ENCODE peak calls at places on chromosome 3, in seven cellular contexts. K, B, O, A, T, N and E are unnamed samples.

GRCh38 chr3:128547368-128547987 is 54.5 kb upstream of the GATA2 start:
- DNase-seq in K (no peak), B (no peak), O (no peak), A (no peak), T (no peak), N (no peak), E (no peak)

GRCh38 chr3:66107855-66108254 is 69.1 kb upstream of the MAGI1 start:
- DNase-seq in K (no peak), B (no peak), O (no peak), A (no peak), T (no peak), N (no peak), E (no peak)

GRCh38 chr3:195699860-195700259 is 20.9 kb upstream of the MUC20 start:
- DNase-seq in K (no peak), B (no peak), O (no peak), A (no peak), T (no peak), N (no peak), E (no peak)

GRCh38 chr3:14925729-14926591 is 21.4 kb upstream of the NR2C2 start:
- DNase-seq in K (no peak), B (no peak), O (peak), A (no peak), T (no peak), N (peak), E (no peak)

GRCh38 chr3:12773724-12774105 is 14.7 kb upstream of the TMEM40 start:
- DNase-seq in K (no peak), B (no peak), O (no peak), A (no peak), T (no peak), N (no peak), E (no peak)

GRCh38 chr3:182139627-182140357 is 428.1 kb downstream of the SOX2 start:
- DNase-seq in K (no peak), B (no peak), O (no peak), A (no peak), T (no peak), N (no peak), E (no peak)

GRCh38 chr3:53658613-53659193 is 164.3 kb downstream of the CACNA1D start:
- DNase-seq in K (no peak), B (no peak), O (peak), A (no peak), T (no peak), N (no peak), E (no peak)

GRCh38 chr3:55668359-55668758 is 181.3 kb upstream of the WNT5A start:
- DNase-seq in K (no peak), B (no peak), O (no peak), A (no peak), T (no peak), N (no peak), E (no peak)

GRCh38 chr3:42442640-42443039 is 32.2 kb upstream of the LYZL4 start:
- DNase-seq in K (no peak), B (no peak), O (no peak), A (no peak), T (no peak), N (no peak), E (no peak)

GRCh38 chr3:165133188-165133899 is 55.0 kb upstream of the SI start:
- DNase-seq in K (no peak), B (no peak), O (no peak), A (no peak), T (no peak), N (no peak), E (no peak)

GRCh38 chr3:24299801-24300626 is 194.6 kb downstream of the THRB start:
- DNase-seq in K (no peak), B (no peak), O (no peak), A (no peak), T (no peak), N (no peak), E (no peak)

GRCh38 chr3:141371882-141372281 is 3.6 kb downstream of the ZBTB38 start:
- DNase-seq in K (no peak), B (no peak), O (no peak), A (no peak), T (no peak), N (no peak), E (no peak)
- TF ChIP-seq POLR2A in K (no peak), B (no peak), O (no peak), A (no peak), T (no peak), N (no peak), E (no peak)

DNA sequence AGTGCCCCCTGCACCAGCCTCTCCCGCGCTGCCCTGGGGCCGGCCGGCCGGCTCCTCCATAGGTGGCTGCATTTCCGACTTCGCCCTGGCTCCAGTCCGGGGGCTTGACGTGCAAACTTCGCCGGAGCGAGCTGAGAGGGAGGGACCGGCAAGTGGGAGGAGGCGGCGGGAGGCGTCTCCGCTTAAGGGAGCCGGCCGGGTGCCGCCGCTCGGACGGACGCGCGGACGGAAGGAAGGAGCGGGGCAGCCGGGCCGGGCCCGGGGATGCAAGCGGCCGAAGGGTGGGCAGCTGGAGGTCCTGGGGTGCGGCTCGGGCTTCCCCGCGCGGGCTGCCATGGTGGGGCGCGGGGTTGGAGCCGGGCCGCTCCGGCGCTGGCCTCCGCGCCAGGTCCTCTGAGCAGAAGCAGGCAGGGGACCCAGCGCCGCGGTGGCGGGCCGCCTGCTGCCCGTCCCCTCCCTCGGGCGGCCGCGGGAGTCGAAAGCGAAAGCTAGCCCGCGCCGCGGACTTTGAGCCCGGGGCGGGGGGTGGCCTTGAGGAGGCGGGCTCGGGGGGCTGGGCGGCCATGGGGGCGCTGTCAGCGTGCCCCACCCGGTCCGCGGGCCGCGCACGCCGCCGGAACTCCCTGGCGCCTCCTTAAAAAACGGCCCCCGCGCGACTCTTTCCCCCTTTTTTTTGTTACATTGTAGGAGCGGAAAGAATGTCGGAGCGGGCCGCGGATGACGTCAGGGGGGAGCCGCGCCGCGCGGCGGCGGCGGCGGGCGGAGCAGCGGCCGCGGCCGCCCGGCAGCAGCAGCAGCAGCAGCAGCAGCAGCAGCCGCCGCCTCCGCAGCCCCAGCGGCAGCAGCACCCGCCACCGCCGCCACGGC is at the start of gene SCAANT1:
- DNase-seq in K (peak), B (peak), O (peak), A (peak), T (peak), N (peak), E (peak)
- TF ChIP-seq POLR2AphosphoS5 in K (peak), B (peak), O (peak), A (peak), T (peak), N (peak), E (peak)

GRCh38 chr3:155079795-155080546 is at the start of gene MME:
- DNase-seq in K (peak), B (no peak), O (peak), A (peak), T (no peak), N (peak), E (no peak)
- TF ChIP-seq POLR2A in K (no peak), B (no peak), O (no peak), A (no peak), T (no peak), N (no peak), E (no peak)

GRCh38 chr3:134364936-134365765 is 9.1 kb downstream of the AMOTL2 start:
- DNase-seq in K (peak), B (no peak), O (no peak), A (no peak), T (peak), N (peak), E (no peak)

GRCh38 chr3:134363381-134363755 is 10.9 kb downstream of the AMOTL2 start:
- DNase-seq in K (peak), B (no peak), O (no peak), A (no peak), T (peak), N (peak), E (no peak)

GRCh38 chr3:134362670-134363380 is 11.4 kb downstream of the AMOTL2 start:
- DNase-seq in K (peak), B (no peak), O (no peak), A (no peak), T (peak), N (peak), E (no peak)

GRCh38 chr3:134365766-134366065 is 8.5 kb downstream of the AMOTL2 start:
- DNase-seq in K (peak), B (no peak), O (no peak), A (no peak), T (no peak), N (peak), E (no peak)

GRCh38 chr3:134364061-134364935 is 9.9 kb downstream of the AMOTL2 start:
- DNase-seq in K (peak), B (no peak), O (peak), A (peak), T (peak), N (peak), E (no peak)
- TF ChIP-seq POLR2AphosphoS5 in K (peak), B (no peak), O (no peak), A (peak), T (peak), N (peak), E (no peak)

DNA sequence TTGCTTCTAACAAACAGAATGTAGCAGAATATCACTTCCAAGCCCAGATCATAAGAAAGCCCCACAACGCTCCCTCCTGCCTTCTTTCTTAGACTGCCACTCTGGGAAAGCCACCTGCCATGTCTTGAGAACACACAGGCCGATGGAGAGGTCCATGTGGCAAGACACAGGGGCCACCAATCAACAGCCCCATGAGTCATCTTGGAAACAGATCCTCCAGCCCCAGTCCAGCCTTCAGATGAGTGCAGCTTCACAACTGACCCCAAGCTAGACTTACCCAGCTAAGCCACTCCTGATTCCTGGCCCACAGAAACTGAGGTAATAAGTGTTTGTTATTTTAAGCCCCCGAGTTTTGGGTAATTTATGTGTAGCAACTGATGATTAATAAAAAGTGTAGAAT is 39.7 kb downstream of the PTH1R start:
- DNase-seq in K (peak), B (no peak), O (no peak), A (no peak), T (peak), N (peak), E (no peak)
- TF ChIP-seq POLR2A in K (no peak), B (peak), O (no peak), A (no peak), T (no peak), N (no peak), E (no peak)

GRCh38 chr3:186754006-186754405 is 29.4 kb upstream of the EIF4A2 start:
- DNase-seq in K (no peak), B (no peak), O (no peak), A (no peak), T (no peak), N (no peak), E (no peak)
- TF ChIP-seq POLR2AphosphoS5 in K (no peak), B (no peak), O (no peak), A (no peak), T (no peak), N (no peak), E (no peak)

DNA sequence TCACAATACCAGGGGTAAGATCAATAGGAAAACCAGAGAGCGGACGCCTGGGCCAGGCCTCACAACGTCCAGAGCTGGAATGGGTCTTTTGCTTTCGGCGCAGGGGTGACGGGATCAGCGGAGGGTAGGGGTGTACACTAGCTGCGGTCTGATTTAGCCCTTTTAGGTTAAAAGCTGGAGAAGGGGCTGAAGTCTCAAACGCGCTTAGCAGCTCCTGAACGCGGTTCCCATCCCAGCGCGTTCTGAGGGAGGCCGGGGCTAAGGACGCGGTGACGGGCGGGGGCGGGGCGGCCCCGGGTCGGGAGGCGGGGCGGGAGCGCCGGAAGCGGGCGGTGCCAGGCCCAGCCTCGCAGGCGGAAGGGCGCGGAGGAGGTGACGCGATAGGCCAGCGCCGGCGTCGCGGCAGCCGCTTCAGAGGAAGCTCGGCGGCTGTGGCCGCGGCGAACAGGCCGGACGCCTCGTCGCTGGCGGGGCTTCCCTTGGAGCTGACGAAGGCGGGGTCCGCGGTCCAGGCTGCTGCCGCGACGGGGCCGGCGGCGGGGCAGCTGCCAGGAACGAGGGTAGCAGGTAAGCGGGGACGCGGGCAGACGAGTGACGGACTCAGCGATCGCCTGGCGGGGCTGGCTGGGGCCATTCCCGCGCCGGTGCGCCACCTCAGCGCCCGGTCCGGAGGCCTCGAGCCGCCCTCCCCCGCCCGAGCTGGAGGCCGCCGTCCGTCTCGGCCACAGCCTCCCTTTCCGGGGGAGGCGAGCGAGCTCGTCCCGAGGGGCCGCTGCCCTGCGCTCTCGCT is at the start of gene SENP5:
- DNase-seq in K (peak), B (peak), O (peak), A (peak), T (peak), N (peak), E (peak)
- TF ChIP-seq POLR2A in K (peak), B (peak), O (peak), A (peak), T (peak), N (peak), E (peak)

GRCh38 chr3:58177747-58178527 is 32.8 kb downstream of the DNASE1L3 start:
- DNase-seq in K (peak), B (peak), O (peak), A (peak), T (peak), N (peak), E (peak)
- TF ChIP-seq POLR2AphosphoS5 in K (peak), B (no peak), O (no peak), A (peak), T (no peak), N (no peak), E (no peak)